ENCODE peak calls at places on chromosomes 12 and 14, in five cellular contexts. U is GM12878, K is H1, T is HepG2, F is NT2/D1. R is an unnamed sample.

GRCh38 chr14:95538801-95539509 is 4.1 kb downstream of the GLRX5 start:
- DNase-seq in F (no peak), K (no peak), T (no peak), U (no peak), R (no peak)

GRCh38 chr14:97138801-97139200 is 341.6 kb downstream of the VRK1 start:
- DNase-seq in T (no peak), K (no peak), F (peak; percentile 11), U (no peak), R (peak; percentile 15)

GRCh38 chr12:67916266-67916970 is 72.8 kb upstream of the IFNG-AS1 start:
- DNase-seq in U (no peak), T (no peak), F (no peak), K (no peak), R (no peak)

GRCh38 chr14:100010679-100011078 is 54.5 kb upstream of the EVL start:
- DNase-seq in T (no peak), F (no peak), U (no peak), K (no peak), R (no peak)

GRCh38 chr14:61355892-61356325 is 34.5 kb downstream of the PRKCH start:
- DNase-seq in K (peak; percentile 54), U (no peak), T (peak; percentile 1), F (peak; percentile 20), R (no peak)

GRCh38 chr14:68249534-68250517 is 430.2 kb downstream of the RAD51B start:
- DNase-seq in U (no peak), F (no peak), K (no peak), T (no peak), R (no peak)

GRCh38 chr14:94180655-94181271 is 6.6 kb downstream of the PPP4R4 start:
- DNase-seq in T (peak; percentile 67), F (no peak), K (no peak), U (peak; percentile 20), R (peak; percentile 25)

GRCh38 chr14:68970096-68970612 is 8.9 kb downstream of the ACTN1 start:
- DNase-seq in K (no peak), F (no peak), T (no peak), U (no peak), R (no peak)

GRCh38 chr14:75334191-75335051 is 55.8 kb downstream of the FOS start:
- DNase-seq in T (no peak), K (no peak), U (peak; percentile 28), F (no peak), R (no peak)

GRCh38 chr12:85834378-85834777 is 1.8 kb downstream of the RASSF9 start:
- DNase-seq in K (no peak), F (no peak), U (no peak), T (no peak), R (peak; percentile 12)

GRCh38 chr14:92939699-92940098 is 16.7 kb downstream of the CHGA start:
- DNase-seq in T (no peak), K (no peak), U (no peak), F (no peak), R (no peak)

GRCh38 chr12:120080043-120080400 is 36.5 kb downstream of the RAB35 start:
- DNase-seq in F (no peak), U (no peak), K (no peak), T (no peak), R (no peak)

GRCh38 chr14:92500491-92500941 is 13.1 kb upstream of the RIN3 start:
- DNase-seq in F (no peak), K (no peak), T (peak; percentile 67), U (no peak), R (no peak)

GRCh38 chr14:92880851-92881250 is 42.1 kb upstream of the CHGA start:
- DNase-seq in T (peak; percentile 62), U (no peak), F (no peak), K (peak; percentile 41), R (no peak)

GRCh38 chr14:64423987-64424386 is 35.8 kb downstream of the MTHFD1 start:
- DNase-seq in U (no peak), T (no peak), K (no peak), F (no peak), R (no peak)

GRCh38 chr12:101619868-101620761 is 25.3 kb downstream of the MYBPC1 start:
- DNase-seq in U (no peak), K (no peak), F (no peak), T (no peak), R (no peak)

GRCh38 chr12:5442251-5443006 is 10.5 kb downstream of the NTF3 start:
- DNase-seq in F (no peak), U (no peak), K (no peak), T (peak; percentile 34), R (peak; percentile 35)

GRCh38 chr14:65676361-65677014 is 264.0 kb downstream of the FUT8 start:
- DNase-seq in K (no peak), U (no peak), F (no peak), T (peak; percentile 3), R (no peak)

GRCh38 chr12:16076553-16076952 is 165.4 kb downstream of the DERA start:
- DNase-seq in F (peak; percentile 63), K (no peak), U (no peak), T (peak; percentile 44), R (peak; percentile 32)

GRCh38 chr12:121423682-121424631 is 24.0 kb downstream of the RNF34 start:
- DNase-seq in F (no peak), K (no peak), U (no peak), T (no peak), R (no peak)
- TF ChIP-seq SUZ12 in F (no peak), K (no peak), U (no peak), T (no peak), R (no peak)

DNA sequence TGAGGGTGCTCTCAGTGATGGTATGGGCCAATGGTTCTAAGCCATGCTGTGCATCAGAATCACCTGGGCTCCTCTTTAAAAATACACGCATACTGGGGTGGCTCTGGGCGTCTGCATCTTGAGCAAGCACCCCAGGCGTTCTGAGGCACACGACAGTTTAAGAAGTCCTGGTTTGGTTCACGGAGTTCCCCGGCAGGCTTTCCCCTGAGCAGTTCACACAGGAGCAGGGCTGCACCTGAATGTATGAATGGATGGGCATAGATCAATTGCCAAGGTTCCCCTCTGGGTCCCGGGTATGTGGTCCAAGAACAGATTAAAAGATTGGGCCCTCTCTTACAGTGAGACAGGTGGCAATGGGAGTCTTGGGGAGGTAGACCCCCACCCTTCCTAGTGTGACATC is 395.3 kb downstream of the DPF3 start:
- DNase-seq in T (no peak), K (no peak), U (no peak), F (no peak), R (no peak)
- TF ChIP-seq SUZ12 in T (no peak), K (no peak), U (no peak), F (no peak), R (no peak)

DNA sequence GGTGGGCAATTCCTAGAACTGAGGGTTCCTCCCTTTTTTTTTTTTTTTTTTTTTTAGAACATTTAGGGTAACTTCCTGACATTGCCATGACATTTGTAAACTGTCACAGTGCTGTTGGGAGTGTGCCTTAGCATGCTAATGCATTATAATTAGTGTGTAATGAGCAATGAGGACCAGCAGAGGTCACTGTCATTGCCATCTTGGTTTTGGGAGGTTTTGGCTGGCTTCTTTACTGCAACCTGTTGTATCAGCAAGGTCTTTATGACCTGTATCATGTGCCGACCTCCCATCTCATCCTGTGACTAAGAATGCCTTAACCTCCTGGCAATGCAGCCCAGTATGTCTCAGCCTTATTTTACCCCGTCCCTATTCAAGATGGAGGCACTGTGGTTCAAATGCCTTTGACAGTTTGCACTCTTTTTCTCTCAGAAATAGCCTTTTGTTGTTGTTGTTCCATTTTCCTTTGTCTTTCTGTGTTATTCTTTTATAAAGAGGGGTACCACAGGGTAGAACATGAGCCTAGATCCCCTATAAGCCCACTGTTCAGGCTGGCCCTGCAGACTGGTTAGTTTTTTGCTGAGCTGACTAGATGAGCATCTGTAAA is 75.6 kb upstream of the DCD start:
- DNase-seq in U (no peak), T (no peak), K (no peak), F (no peak), R (no peak)
- TF ChIP-seq SUZ12 in U (no peak), T (no peak), K (no peak), F (no peak), R (no peak)

GRCh38 chr14:81211844-81212243 is 8.9 kb downstream of the GTF2A1 start:
- DNase-seq in T (peak; percentile 35), K (no peak), U (no peak), F (no peak), R (peak; percentile 10)
- TF ChIP-seq SUZ12 in T (no peak), K (no peak), U (no peak), F (no peak), R (no peak)

GRCh38 chr12:96810477-96810876 is 96.6 kb upstream of the NEDD1 start:
- DNase-seq in U (no peak), K (no peak), T (no peak), F (no peak), R (no peak)

GRCh38 chr12:96812153-96812552 is 94.9 kb upstream of the NEDD1 start:
- DNase-seq in U (no peak), F (no peak), T (no peak), K (no peak), R (no peak)

GRCh38 chr12:96809522-96809921 is 97.5 kb upstream of the NEDD1 start:
- DNase-seq in U (no peak), T (no peak), K (no peak), F (no peak), R (no peak)

GRCh38 chr12:96811083-96811482 is 96.0 kb upstream of the NEDD1 start:
- DNase-seq in T (peak; percentile 46), F (no peak), U (no peak), K (no peak), R (no peak)

DNA sequence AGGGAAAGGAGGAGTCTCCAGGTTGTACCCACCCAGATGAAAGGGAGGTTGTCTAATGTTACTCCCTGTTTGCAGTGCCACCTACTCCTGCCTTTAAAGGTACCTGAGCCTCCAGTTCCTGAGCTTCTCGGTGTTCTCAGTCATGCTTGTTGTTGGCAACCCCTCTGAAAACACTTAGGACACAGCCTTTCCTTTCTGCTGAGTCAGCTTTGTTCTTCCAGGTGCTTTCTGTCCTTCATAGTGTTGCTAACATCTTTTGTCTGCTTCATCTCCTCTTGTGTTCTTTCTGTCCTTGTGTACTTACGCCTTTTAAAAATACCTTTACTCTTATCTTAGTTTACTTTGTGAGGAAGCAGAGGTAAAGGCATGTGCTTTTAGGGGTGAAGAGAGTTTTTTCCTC is 97.0 kb upstream of the NEDD1 start:
- DNase-seq in U (no peak), F (no peak), K (no peak), T (no peak), R (no peak)
- TF ChIP-seq SUZ12 in U (no peak), F (no peak), K (no peak), T (no peak), R (no peak)

R was measured in HEK293T.